ENCODE peak calls at places on chromosome 14, in five cellular contexts. O is body of pancreas; A is IMR-90; X is effector memory CD4-positive, alpha-beta T cell; F is CD4-positive, CD25-positive, alpha-beta regulatory T cell. Q is an unnamed sample.

GRCh38 chr14:81589381-81590065 is 55.9 kb upstream of the SEL1L start:
- DNase-seq in O (no peak), A (no peak), X (no peak), F (no peak), Q (no peak)

GRCh38 chr14:68444449-68445168 is 348.3 kb downstream of the ZFP36L1 start:
- DNase-seq in O (peak; percentile 60), A (peak; percentile 46), X (no peak), F (no peak), Q (peak; percentile 48)

GRCh38 chr14:77641534-77642341 is 25.3 kb upstream of the SPTLC2 start:
- DNase-seq in O (peak; percentile 69), A (peak; percentile 47), X (peak; percentile 25), F (peak; percentile 55), Q (peak; percentile 67)

GRCh38 chr14:67964391-67964812 is 144.8 kb downstream of the RAD51B start:
- DNase-seq in O (no peak), A (peak; percentile 40), X (no peak), F (no peak), Q (no peak)

GRCh38 chr14:67187826-67188225 is 1.4 kb upstream of the GARIN2 start:
- DNase-seq in O (peak; percentile 6), A (peak; percentile 86), X (no peak), F (no peak), Q (peak; percentile 24)

GRCh38 chr14:74535756-74536325 is 42.3 kb downstream of the ISCA2 start:
- DNase-seq in O (no peak), A (no peak), X (no peak), F (no peak), Q (no peak)

GRCh38 chr14:103503296-103503695 is 19.3 kb downstream of the CKB start:
- DNase-seq in O (no peak), A (no peak), X (no peak), F (no peak), Q (no peak)

GRCh38 chr14:76780875-76781647 is 19.8 kb downstream of the VASH1 start:
- DNase-seq in O (no peak), A (peak; percentile 18), X (no peak), F (no peak), Q (no peak)

GRCh38 chr14:79598339-79598738 is 613.0 kb downstream of the DIO2 start:
- DNase-seq in O (no peak), A (peak; percentile 84), X (no peak), F (no peak), Q (no peak)

GRCh38 chr14:23579739-23580138 is 1.1 kb upstream of the JPH4 start:
- DNase-seq in O (no peak), A (no peak), X (no peak), F (no peak), Q (no peak)

GRCh38 chr14:42884100-42884499 is 1277.4 kb downstream of the LRFN5 start:
- DNase-seq in O (no peak), A (peak; percentile 93), X (no peak), F (no peak), Q (no peak)

GRCh38 chr14:103003850-103004249 is 53.5 kb downstream of the CDC42BPB start:
- DNase-seq in O (no peak), A (no peak), X (no peak), F (no peak), Q (no peak)

GRCh38 chr14:49896956-49897355 is 4.1 kb downstream of the ARF6 start:
- DNase-seq in O (no peak), A (no peak), X (no peak), F (no peak), Q (no peak)

GRCh38 chr14:36976571-36977023 is 195.8 kb downstream of the SLC25A21 start:
- DNase-seq in O (no peak), A (peak; percentile 37), X (no peak), F (no peak), Q (peak; percentile 10)

GRCh38 chr14:66476964-66477363 is 9.2 kb upstream of the CCDC196 start:
- DNase-seq in O (no peak), A (peak; percentile 9), X (no peak), F (no peak), Q (no peak)

GRCh38 chr14:51650721-51651387 is 856 bp upstream of the FRMD6 start:
- DNase-seq in O (peak; percentile 6), A (no peak), X (no peak), F (peak; percentile 7), Q (peak; percentile 26)

GRCh38 chr14:50018236-50019210 is 97.8 kb downstream of the VCPKMT start:
- DNase-seq in O (peak; percentile 73), A (peak; percentile 80), X (no peak), F (no peak), Q (no peak)

GRCh38 chr14:39102265-39102968 is 618 bp downstream of the SEC23A start:
- DNase-seq in O (peak; percentile 55), A (peak; percentile 44), X (no peak), F (peak; percentile 9), Q (no peak)

GRCh38 chr14:65808390-65808789 is 395.9 kb downstream of the FUT8 start:
- DNase-seq in O (no peak), A (no peak), X (no peak), F (no peak), Q (no peak)

GRCh38 chr14:101082036-101082435 is 178.5 kb upstream of the RTL1 start:
- DNase-seq in O (no peak), A (no peak), X (no peak), F (no peak), Q (no peak)

GRCh38 chr14:93878251-93878650 is 48.9 kb upstream of the FAM181A start:
- DNase-seq in O (no peak), A (no peak), X (no peak), F (no peak), Q (no peak)

GRCh38 chr14:65658202-65658601 is 245.7 kb downstream of the FUT8 start:
- DNase-seq in O (no peak), A (peak; percentile 81), X (no peak), F (no peak), Q (no peak)

GRCh38 chr14:71728386-71728785 is 203.8 kb upstream of the RGS6 start:
- DNase-seq in O (no peak), A (peak; percentile 38), X (no peak), F (no peak), Q (no peak)
- H3K4me1 ChIP-seq in O (no peaks in the 10 kb centered on the region), A (peaks cover 15% of the 10 kb centered on the region), X (no peaks in the 10 kb centered on the region), F (no peaks in the 10 kb centered on the region), Q (no peaks in the 10 kb centered on the region)

GRCh38 chr14:35051796-35052195 is 5.7 kb downstream of the FAM177A1 start:
- DNase-seq in O (no peak), A (peak; percentile 24), X (no peak), F (no peak), Q (no peak)
- H3K4me1 ChIP-seq in O (peaks cover 17% of the 10 kb centered on the region), A (peaks cover 2% of the 10 kb centered on the region), X (peaks cover 13% of the 10 kb centered on the region), F (peaks cover 10% of the 10 kb centered on the region), Q (peaks cover 18% of the 10 kb centered on the region)

GRCh38 chr14:22429546-22429945 is 159.5 kb downstream of the DAD1 start:
- DNase-seq in O (no peak), A (no peak), X (no peak), F (no peak), Q (no peak)
- H3K4me1 ChIP-seq in O (peaks cover 38% of the 10 kb centered on the region), A (peaks cover 9% of the 10 kb centered on the region), X (no peaks in the 10 kb centered on the region), F (no peaks in the 10 kb centered on the region), Q (peaks cover 30% of the 10 kb centered on the region)

GRCh38 chr14:59208224-59208814 is 19.9 kb downstream of the DAAM1 start:
- DNase-seq in O (no peak), A (peak; percentile 69), X (no peak), F (no peak), Q (no peak)
- H3K4me1 ChIP-seq in O (peaks cover 5% of the 10 kb centered on the region), A (peaks cover 6% of the 10 kb centered on the region), X (no peaks in the 10 kb centered on the region), F (no peaks in the 10 kb centered on the region), Q (no peaks in the 10 kb centered on the region)

GRCh38 chr14:63897706-63898105 is 44.9 kb downstream of the SYNE2 start:
- DNase-seq in O (no peak), A (peak; percentile 70), X (no peak), F (no peak), Q (peak; percentile 61)
- H3K4me1 ChIP-seq in O (peaks cover 44% of the 10 kb centered on the region), A (peaks cover 11% of the 10 kb centered on the region), X (peaks cover 9% of the 10 kb centered on the region), F (peaks cover 16% of the 10 kb centered on the region), Q (peaks cover 82% of the 10 kb centered on the region)

GRCh38 chr14:64198021-64198420 is 96.2 kb downstream of the ESR2 start:
- DNase-seq in O (no peak), A (no peak), X (no peak), F (no peak), Q (no peak)

GRCh38 chr14:64196668-64197411 is 97.3 kb downstream of the ESR2 start:
- DNase-seq in O (peak; percentile 56), A (peak; percentile 64), X (no peak), F (no peak), Q (peak; percentile 98)

GRCh38 chr14:64200170-64200569 is 94.0 kb downstream of the ESR2 start:
- DNase-seq in O (peak; percentile 47), A (no peak), X (no peak), F (no peak), Q (peak; percentile 84)

GRCh38 chr14:64196026-64196425 is 98.1 kb downstream of the ESR2 start:
- DNase-seq in O (no peak), A (no peak), X (no peak), F (no peak), Q (peak; percentile 30)

GRCh38 chr14:64198486-64198885 is 95.7 kb downstream of the ESR2 start:
- DNase-seq in O (no peak), A (no peak), X (no peak), F (no peak), Q (peak; percentile 49)
- H3K4me1 ChIP-seq in O (peaks cover 97% of the 10 kb centered on the region), A (peaks cover 7% of the 10 kb centered on the region), X (peaks cover 22% of the 10 kb centered on the region), F (peaks cover 24% of the 10 kb centered on the region), Q (peaks cover 45% of the 10 kb centered on the region)

DNA sequence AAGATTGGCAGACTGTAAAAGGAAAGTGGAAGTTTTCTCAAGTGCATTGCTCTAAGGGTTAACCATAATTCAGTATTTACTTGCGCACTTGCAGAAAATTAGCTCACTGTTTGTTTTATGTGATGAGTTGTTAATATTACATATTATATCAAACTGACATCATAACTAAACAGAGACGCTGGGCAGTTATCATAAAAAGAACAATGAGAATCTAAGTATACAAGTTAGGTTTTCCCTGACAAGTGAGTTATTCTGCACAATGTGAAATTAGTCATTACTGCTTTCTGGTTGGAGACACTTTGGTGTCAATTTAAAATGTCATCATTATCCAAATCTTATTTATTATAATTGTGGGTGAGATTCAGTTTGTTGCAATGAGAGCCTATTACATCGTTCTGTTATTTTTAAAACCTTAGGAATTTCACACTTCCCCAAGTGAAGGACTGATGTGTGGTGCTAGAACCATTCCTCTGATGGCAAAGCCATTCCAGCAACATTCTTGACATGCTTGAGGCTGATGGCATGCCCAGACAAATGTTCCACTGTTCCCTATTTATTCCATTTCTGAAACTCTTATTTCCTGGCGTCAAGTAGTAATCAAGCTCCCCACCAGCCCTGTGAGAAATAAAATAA is 90.1 kb upstream of the FLRT2 start:
- DNase-seq in O (no peak), A (no peak), X (no peak), F (no peak), Q (no peak)
- H3K4me1 ChIP-seq in O (peaks cover 41% of the 10 kb centered on the region), A (no peaks in the 10 kb centered on the region), X (no peaks in the 10 kb centered on the region), F (no peaks in the 10 kb centered on the region), Q (no peaks in the 10 kb centered on the region)